ENCODE peak calls at places on chromosomes 7 and 10, in four cellular contexts. R is HepG2, X is K562, Y is GM12878. M is an unnamed sample.

GRCh38 chr7:38327597-38327996 is 54.2 kb upstream of the TARP start:
- DNase-seq in R (no peak), X (no peak), Y (no peak), M (no peak)

GRCh38 chr7:25028370-25028971 is 48.5 kb upstream of the OSBPL3 start:
- DNase-seq in R (peak), X (no peak), Y (no peak), M (no peak)

GRCh38 chr7:139702313-139702731 is 75.5 kb downstream of the HIPK2 start:
- DNase-seq in R (no peak), X (no peak), Y (no peak), M (no peak)

GRCh38 chr7:45219801-45220200 is 62.2 kb downstream of the RAMP3 start:
- DNase-seq in R (no peak), X (no peak), Y (no peak), M (no peak)

GRCh38 chr7:90938371-90938770 is 325.9 kb upstream of the FZD1 start:
- DNase-seq in R (no peak), X (no peak), Y (no peak), M (no peak)

GRCh38 chr10:15313034-15313433 is 58.1 kb downstream of the FAM171A1 start:
- DNase-seq in R (no peak), X (no peak), Y (no peak), M (no peak)

GRCh38 chr10:101893510-101894120 is 50.0 kb upstream of the KCNIP2 start:
- DNase-seq in R (no peak), X (no peak), Y (no peak), M (no peak)

GRCh38 chr7:80883188-80884025 is 35.4 kb downstream of the SEMA3C start:
- DNase-seq in R (peak), X (no peak), Y (no peak), M (peak)

GRCh38 chr7:50304158-50304910 is at the start of gene IKZF1:
- DNase-seq in R (no peak), X (peak), Y (no peak), M (peak)

GRCh38 chr7:48183370-48183743 is 12.1 kb downstream of the ABCA13 start:
- DNase-seq in R (no peak), X (no peak), Y (no peak), M (no peak)

GRCh38 chr10:124378817-124379510 is 39.8 kb downstream of the OAT start:
- DNase-seq in R (no peak), X (no peak), Y (no peak), M (no peak)

GRCh38 chr7:132065193-132065972 is 509.0 kb upstream of the PODXL start:
- DNase-seq in R (no peak), X (no peak), Y (no peak), M (no peak)

GRCh38 chr7:133859191-133859590 is 267.9 kb upstream of the LRGUK start:
- DNase-seq in R (no peak), X (no peak), Y (no peak), M (no peak)

GRCh38 chr10:86229811-86230409 is 136.7 kb downstream of the GRID1 start:
- DNase-seq in R (no peak), X (no peak), Y (no peak), M (no peak)
- TF ChIP-seq TARDBP in R (no peak), X (no peak), Y (no peak), M (no peak)

DNA sequence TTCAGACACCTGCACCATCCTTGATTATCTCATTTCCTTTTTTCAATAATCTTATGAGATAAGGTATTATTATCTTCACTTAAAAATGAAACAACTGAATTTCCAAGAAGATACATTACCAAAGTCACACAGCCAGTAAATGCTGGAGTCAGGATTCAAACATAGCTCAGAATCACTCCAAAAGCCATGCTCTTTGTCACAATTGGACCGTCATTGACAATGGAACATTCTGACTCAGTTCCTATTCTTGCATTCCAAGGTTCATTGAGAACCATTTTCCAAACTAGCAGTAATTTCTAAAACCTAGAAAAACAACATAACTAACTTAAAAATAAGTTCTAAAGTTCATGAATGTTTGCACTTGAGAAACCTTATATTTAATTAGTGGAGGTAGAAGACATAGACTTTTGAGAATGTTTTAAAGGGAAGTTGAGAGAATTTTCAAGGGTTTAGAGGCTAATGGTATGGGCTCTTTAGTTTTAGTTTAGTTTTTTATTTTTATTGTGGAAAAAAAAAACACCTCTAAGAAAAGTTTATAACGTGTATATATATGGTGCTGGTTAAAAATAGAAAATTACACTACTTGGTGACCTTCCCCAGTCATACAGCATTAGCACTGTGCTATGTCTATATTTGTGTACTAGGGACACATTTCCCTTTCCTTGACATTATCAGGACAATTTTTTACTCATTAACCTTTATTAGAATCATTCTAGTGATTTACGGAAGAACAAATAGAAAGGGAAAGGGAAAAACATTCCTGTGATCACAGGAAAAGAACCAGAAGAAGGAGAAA is 30.9 kb downstream of the LGI1 start:
- DNase-seq in R (no peak), X (no peak), Y (no peak), M (no peak)
- TF ChIP-seq BHLHE40 in R (no peak), X (no peak), Y (no peak), M (no peak)

DNA sequence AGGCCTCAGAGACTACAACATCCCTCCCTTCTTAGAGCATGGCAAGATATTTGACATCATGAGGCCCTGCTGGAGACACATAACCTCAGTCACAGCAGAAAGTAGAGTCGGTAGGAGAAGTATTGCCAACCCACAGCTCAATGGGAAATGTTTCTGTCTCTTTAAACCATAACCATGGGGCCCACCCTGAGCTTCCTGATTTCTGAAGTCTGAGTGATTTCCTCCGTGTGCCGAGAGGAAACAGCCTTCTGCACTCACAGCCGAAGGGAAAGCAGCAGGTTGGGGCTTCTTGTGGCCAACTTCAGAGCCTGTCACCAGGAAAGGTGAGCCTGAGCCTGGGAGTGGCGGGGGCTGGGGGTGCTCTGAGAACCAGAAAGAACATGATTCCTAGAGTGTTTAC is at the start of gene GIMAP1:
- DNase-seq in R (no peak), X (no peak), Y (no peak), M (no peak)
- TF ChIP-seq TARDBP in R (no peak), X (no peak), Y (no peak), M (no peak)

GRCh38 chr7:11817111-11817710 is 14.8 kb downstream of the THSD7A start:
- DNase-seq in R (no peak), X (no peak), Y (no peak), M (no peak)
- TF ChIP-seq BHLHE40 in R (no peak), X (no peak), Y (no peak), M (no peak)

DNA sequence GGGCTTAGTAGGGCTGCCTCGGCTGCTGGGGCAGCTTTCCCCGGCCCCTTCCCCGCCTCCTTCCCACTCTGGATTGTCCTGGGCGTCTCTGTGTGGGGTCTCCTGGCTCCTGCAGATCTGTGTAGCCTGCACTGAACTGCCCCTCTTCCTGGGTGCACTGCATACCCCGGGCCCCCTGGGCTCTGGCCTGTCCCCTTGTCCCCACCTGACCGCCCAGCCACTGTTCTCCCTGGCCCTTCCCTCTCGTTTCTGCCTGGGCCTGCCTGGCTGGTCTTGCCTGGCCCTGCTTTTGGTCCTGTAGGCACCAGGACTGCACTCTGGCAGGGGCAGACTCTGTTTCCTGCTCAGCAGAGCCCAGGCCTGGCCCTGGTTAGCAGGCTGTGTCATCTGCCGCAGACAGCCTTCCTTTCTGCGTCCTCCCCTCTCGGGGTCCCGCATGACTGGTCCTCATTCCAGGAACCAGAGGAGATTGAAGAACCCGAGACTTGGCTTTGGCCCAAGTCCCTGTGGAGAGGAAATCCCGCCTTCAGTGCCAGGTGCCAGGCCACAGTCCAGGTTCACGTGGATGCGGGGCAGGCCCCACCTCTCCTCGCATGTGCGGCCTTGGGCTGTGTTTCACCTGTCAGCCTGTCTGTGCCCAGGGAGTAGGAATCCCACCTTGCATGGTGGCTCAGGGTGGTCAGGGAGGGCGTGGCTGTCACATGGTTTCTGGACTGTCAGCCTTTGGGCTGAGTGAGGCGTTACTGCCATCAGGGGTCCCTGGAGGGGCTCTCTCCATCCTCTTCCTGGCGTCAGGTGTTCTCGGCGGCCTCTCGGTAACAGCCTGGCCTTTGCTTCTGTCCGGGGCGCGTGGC is 9.2 kb downstream of the INPP5A start:
- DNase-seq in R (no peak), X (no peak), Y (no peak), M (no peak)
- TF ChIP-seq TARDBP in R (no peak), X (no peak), Y (no peak), M (no peak)

GRCh38 chr10:80167471-80167870 is 34.9 kb downstream of the PLAC9 start:
- DNase-seq in R (no peak), X (no peak), Y (no peak), M (no peak)

GRCh38 chr10:80170641-80171040 is 34.7 kb downstream of the ANXA11 start:
- DNase-seq in R (no peak), X (no peak), Y (no peak), M (no peak)

GRCh38 chr10:80170026-80170425 is 35.3 kb downstream of the ANXA11 start:
- DNase-seq in R (no peak), X (no peak), Y (no peak), M (no peak)

GRCh38 chr10:80168111-80168511 is 35.6 kb downstream of the PLAC9 start:
- DNase-seq in R (no peak), X (no peak), Y (no peak), M (no peak)

DNA sequence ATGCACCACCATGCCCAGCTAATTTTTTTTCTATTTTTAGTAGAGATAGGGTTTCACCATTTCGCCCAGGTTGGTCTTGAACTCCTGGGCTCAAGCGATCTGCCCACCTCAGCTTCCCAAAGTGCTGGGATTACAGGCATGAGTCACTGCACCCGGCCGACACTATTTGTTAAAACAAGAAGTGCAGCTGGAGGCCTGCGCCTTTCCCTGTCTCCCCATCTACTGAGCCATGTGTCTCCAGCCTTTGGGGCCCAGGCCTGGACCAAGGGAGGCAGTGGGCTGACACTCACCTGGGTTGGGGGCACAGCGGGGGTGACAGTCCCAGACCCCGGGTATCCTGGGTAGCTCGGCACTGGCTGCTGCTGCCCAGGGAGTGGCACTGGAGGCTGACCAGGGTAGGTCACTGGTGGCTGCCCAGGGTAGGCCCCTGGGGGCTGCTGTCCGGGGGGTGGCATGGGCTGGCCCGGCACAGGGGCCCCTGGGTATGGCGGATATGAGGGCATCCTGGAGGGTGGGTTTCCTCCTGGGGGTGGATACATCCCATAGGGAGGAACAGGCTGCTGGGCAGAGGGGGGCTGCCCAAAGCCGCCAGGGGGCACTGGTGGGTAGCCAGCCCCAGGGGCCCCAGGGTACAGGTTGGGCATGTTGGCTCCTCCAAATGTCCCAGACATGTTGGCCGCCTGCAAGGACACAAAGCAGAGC is 36.3 kb downstream of the PLAC9 start:
- DNase-seq in R (no peak), X (peak), Y (no peak), M (peak)
- TF ChIP-seq BHLHE40 in R (no peak), X (no peak), Y (no peak), M (no peak)

DNA sequence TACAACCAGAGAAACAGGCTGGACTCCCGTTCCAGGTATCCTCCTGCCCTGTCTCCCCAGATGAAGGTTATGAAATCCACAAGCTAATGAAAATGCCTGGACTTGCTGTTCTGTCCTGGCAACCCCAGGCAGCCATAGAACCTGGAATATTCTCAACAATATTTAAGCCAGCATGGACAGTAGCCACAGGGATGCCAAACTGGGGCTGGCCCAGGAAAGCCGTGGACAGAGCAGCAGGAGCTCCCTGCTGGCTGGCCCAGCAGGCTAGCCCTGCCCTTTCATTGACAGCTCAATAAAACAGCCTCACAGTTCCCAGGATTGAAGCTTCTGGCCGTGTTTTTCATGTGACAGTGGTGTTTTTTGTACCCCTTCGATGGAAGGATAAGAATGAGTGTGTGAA is 230.6 kb downstream of the BMPER start:
- DNase-seq in R (no peak), X (no peak), Y (no peak), M (no peak)
- TF ChIP-seq TARDBP in R (no peak), X (no peak), Y (no peak), M (no peak)

DNA sequence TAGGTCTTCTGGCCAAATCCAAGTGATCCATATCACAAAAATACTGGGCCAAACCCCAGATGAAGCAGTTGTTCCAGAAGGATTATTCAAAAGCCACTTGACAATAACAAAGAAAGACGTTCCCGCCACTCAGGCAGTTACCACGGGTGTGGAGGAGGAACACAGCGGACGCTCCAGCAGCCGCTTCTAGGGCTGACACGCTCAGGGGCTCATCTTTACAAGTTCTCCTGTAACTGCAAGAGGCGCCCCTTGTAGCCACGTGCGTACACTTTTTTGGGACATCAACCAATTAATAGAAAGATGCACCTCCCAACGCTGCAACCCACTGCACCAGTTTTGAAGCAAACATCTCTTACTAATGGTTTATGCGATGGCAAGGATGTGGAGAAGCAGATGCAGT is 159.4 kb downstream of the GRID1 start:
- DNase-seq in R (no peak), X (no peak), Y (no peak), M (no peak)
- TF ChIP-seq BHLHE40 in R (no peak), X (no peak), Y (no peak), M (no peak)

DNA sequence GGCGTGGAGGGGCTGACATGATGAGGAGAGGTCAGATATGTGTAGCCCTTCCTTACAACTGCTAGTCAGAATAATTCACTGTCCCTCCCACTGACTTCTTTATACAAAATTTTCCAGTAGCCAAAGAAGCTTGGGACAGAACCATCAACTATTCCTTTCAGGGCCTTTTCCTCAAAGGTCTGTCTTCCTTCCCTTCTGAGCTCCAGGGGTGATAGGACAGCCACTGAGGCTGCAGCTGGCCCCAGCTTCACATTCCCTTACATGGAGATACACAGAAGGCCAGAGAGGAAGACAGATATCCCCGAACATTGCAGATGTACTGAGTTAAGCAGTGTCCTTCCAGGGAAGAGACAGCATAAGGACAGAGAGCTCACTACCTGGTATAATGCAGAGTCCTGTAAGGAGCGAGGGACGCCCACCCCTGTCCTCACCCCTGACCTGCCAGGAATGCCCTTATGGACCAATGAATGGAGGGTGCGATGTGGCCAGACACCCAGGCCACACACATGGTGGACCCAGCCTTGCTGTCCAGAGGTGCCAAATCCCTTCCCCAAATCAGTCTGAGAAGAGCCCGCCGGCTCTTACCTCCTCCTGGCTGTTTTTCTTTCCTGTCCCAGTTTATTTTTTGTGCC is 754.7 kb downstream of the GRID1 start:
- DNase-seq in R (no peak), X (no peak), Y (no peak), M (no peak)
- TF ChIP-seq TARDBP in R (no peak), X (no peak), Y (no peak), M (no peak)

DNA sequence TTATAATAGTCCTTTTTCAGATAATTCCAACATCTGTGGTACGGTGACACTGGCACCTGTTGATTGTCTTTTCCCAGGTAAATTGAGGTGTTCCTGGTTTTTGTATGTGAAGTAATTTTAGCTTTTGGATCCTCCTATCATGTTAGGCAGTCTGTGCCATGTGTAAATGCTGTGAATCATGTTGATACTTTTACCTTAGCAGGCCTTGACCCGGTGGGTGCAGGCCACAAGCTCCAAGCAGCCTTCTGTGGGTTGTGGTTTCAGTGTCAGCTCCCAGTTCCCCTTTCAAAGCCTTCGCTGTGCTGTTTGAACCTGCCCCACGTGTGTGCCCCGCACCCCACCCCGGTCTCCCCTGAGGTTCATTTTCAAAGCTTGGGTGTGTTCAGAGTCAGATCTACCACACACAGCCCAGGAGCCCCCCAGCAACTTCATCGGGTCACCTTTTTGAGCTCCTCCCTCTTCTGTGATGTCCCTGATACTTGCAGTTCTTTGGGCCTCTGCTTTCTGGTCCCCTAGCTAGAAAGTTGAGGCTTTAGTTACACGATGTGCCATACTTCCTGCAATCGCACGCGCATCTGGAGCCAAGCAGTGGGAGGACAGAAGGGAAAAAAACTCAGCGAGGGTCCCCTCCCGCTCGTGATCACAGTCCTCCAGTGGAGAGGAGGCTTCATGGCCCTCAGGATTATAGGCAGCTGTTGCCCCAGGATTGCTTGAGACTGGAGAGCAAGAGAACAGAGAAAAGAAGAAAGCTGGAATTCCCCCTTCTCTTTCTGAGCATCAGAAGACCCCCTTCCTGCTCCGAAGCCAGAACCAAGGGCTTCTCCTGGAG is 8.7 kb upstream of the BHLHA15 start:
- DNase-seq in R (no peak), X (no peak), Y (peak), M (no peak)
- TF ChIP-seq BHLHE40 in R (no peak), X (no peak), Y (peak), M (no peak)